ENCODE peak calls at places on chromosomes 11 and 22, in ten cellular contexts. G, K, S, N, U, T, R, P, B and I are unnamed samples.

GRCh38 chr11:10320164-10320563 is 15.3 kb downstream of the ADM start:
- DNase-seq in G (no peak), K (no peak), S (no peak), N (no peak), U (no peak), T (no peak), R (no peak), P (no peak), B (no peak), I (no peak)

GRCh38 chr11:65133724-65134123 is 595 bp downstream of the SYVN1 start:
- DNase-seq in G (no peak), K (no peak), S (peak), N (no peak), U (no peak), T (no peak), R (no peak), P (no peak), B (peak), I (peak)

GRCh38 chr11:94675239-94675638 is 92.9 kb upstream of the AMOTL1 start:
- DNase-seq in G (no peak), K (no peak), S (no peak), N (no peak), U (no peak), T (peak), R (no peak), P (peak), B (no peak), I (no peak)

GRCh38 chr11:64288353-64288750 is 2.7 kb downstream of the GPR137 start:
- DNase-seq in G (no peak), K (no peak), S (no peak), N (no peak), U (no peak), T (no peak), R (no peak), P (no peak), B (no peak), I (no peak)

GRCh38 chr11:106789406-106789805 is 228.9 kb downstream of the GUCY1A2 start:
- DNase-seq in G (no peak), K (no peak), S (no peak), N (no peak), U (no peak), T (no peak), R (no peak), P (peak), B (no peak), I (no peak)

GRCh38 chr11:83836883-83837654 is 550.9 kb upstream of the CCDC90B start:
- DNase-seq in G (no peak), K (peak), S (no peak), N (no peak), U (no peak), T (peak), R (no peak), P (peak), B (peak), I (peak)

GRCh38 chr11:114796954-114797721 is 118.8 kb downstream of the NXPE2 start:
- DNase-seq in G (no peak), K (no peak), S (no peak), N (no peak), U (no peak), T (no peak), R (no peak), P (no peak), B (no peak), I (no peak)

GRCh38 chr11:64742940-64743590 is 877 bp downstream of the RASGRP2 start:
- DNase-seq in G (peak), K (peak), S (peak), N (peak), U (peak), T (peak), R (peak), P (peak), B (peak), I (peak)

GRCh38 chr22:34814260-34814659 is 251.7 kb upstream of the ISX start:
- DNase-seq in G (no peak), K (no peak), S (no peak), N (no peak), U (no peak), T (no peak), R (no peak), P (no peak), B (no peak), I (no peak)

GRCh38 chr11:30586251-30587144 is at the start of gene MPPED2:
- DNase-seq in G (peak), K (no peak), S (no peak), N (no peak), U (peak), T (no peak), R (no peak), P (peak), B (peak), I (peak)

GRCh38 chr22:46994983-46995382 is 232.5 kb downstream of the TBC1D22A start:
- DNase-seq in G (no peak), K (no peak), S (no peak), N (no peak), U (no peak), T (no peak), R (no peak), P (no peak), B (no peak), I (no peak)

GRCh38 chr11:119026970-119027369 is 3.7 kb downstream of the SLC37A4 start:
- DNase-seq in G (no peak), K (no peak), S (no peak), N (no peak), U (no peak), T (no peak), R (no peak), P (no peak), B (no peak), I (no peak)

GRCh38 chr22:43262990-43263644 is 76.2 kb upstream of the TTLL12 start:
- DNase-seq in G (no peak), K (no peak), S (peak), N (peak), U (no peak), T (no peak), R (peak), P (peak), B (no peak), I (no peak)